ENCODE peak calls at places on chromosome 1, in eight cellular contexts. One of them, this sample, is unnamed.
A peak's percentile ranks its signal among the peaks of the same experiment; 100 is the strongest.

GRCh38 chr1:20376880-20377494 is 86.3 kb downstream of the VWA5B1 start:
- DNase-seq in activated CD4-positive, alpha-beta T cell treated with anti-CD3 and anti-CD28 coated beads, Interleukin-2, amount 10 ng/mL, durations not matched to agents 7 days and 5 days: peak; percentile 45
- DNase-seq in esophagus muscularis mucosa: no peak
- DNase-seq in foreskin keratinocyte: no peak
- DNase-seq in DMS79: no peak
- DNase-seq in NCI-H774: no peak
- DNase-seq in GM20000: peak; percentile 76
- DNase-seq in MCF 10A: peak; percentile 48
- DNase-seq in this sample: peak; percentile 65

GRCh38 chr1:47738560-47739182 is 258.5 kb downstream of the TRABD2B start:
- DNase-seq in esophagus muscularis mucosa: no peak
- DNase-seq in DMS79: no peak
- DNase-seq in foreskin keratinocyte: peak; percentile 22
- DNase-seq in NCI-H774: peak; percentile 55
- DNase-seq in GM20000: no peak
- DNase-seq in MCF 10A: peak; percentile 73
- DNase-seq in activated CD4-positive, alpha-beta T cell treated with anti-CD3 and anti-CD28 coated beads, Interleukin-2, amount 10 ng/mL, durations not matched to agents 7 days and 5 days: no peak
- DNase-seq in this sample: no peak

GRCh38 chr1:60989745-60990718 is 92.3 kb upstream of the NFIA start:
- DNase-seq in DMS79: no peak
- DNase-seq in NCI-H774: no peak
- DNase-seq in activated CD4-positive, alpha-beta T cell treated with anti-CD3 and anti-CD28 coated beads, Interleukin-2, amount 10 ng/mL, durations not matched to agents 7 days and 5 days: no peak
- DNase-seq in MCF 10A: peak; percentile 29
- DNase-seq in GM20000: no peak
- DNase-seq in foreskin keratinocyte: peak; percentile 61
- DNase-seq in esophagus muscularis mucosa: no peak
- DNase-seq in this sample: no peak

GRCh38 chr1:110566836-110567235 is 39.3 kb downstream of the KCNA2 start:
- DNase-seq in esophagus muscularis mucosa: no peak
- DNase-seq in activated CD4-positive, alpha-beta T cell treated with anti-CD3 and anti-CD28 coated beads, Interleukin-2, amount 10 ng/mL, durations not matched to agents 7 days and 5 days: no peak
- DNase-seq in MCF 10A: no peak
- DNase-seq in foreskin keratinocyte: no peak
- DNase-seq in GM20000: no peak
- DNase-seq in NCI-H774: no peak
- DNase-seq in DMS79: no peak
- DNase-seq in this sample: no peak

GRCh38 chr1:215749423-215749822 is 182.3 kb downstream of the KCTD3 start:
- DNase-seq in GM20000: no peak
- DNase-seq in esophagus muscularis mucosa: no peak
- DNase-seq in DMS79: no peak
- DNase-seq in NCI-H774: no peak
- DNase-seq in activated CD4-positive, alpha-beta T cell treated with anti-CD3 and anti-CD28 coated beads, Interleukin-2, amount 10 ng/mL, durations not matched to agents 7 days and 5 days: no peak
- DNase-seq in foreskin keratinocyte: peak; percentile 72
- DNase-seq in MCF 10A: no peak
- DNase-seq in this sample: no peak

GRCh38 chr1:162548170-162548569 is 13.4 kb upstream of the UAP1 start:
- DNase-seq in GM20000: no peak
- DNase-seq in DMS79: no peak
- DNase-seq in esophagus muscularis mucosa: no peak
- DNase-seq in MCF 10A: peak; percentile 81
- DNase-seq in NCI-H774: no peak
- DNase-seq in activated CD4-positive, alpha-beta T cell treated with anti-CD3 and anti-CD28 coated beads, Interleukin-2, amount 10 ng/mL, durations not matched to agents 7 days and 5 days: no peak
- DNase-seq in foreskin keratinocyte: peak; percentile 78
- DNase-seq in this sample: no peak

GRCh38 chr1:21855257-21856096 is 43.4 kb downstream of the LDLRAD2 start:
- DNase-seq in esophagus muscularis mucosa: no peak
- DNase-seq in activated CD4-positive, alpha-beta T cell treated with anti-CD3 and anti-CD28 coated beads, Interleukin-2, amount 10 ng/mL, durations not matched to agents 7 days and 5 days: no peak
- DNase-seq in DMS79: no peak
- DNase-seq in foreskin keratinocyte: no peak
- DNase-seq in NCI-H774: no peak
- DNase-seq in GM20000: no peak
- DNase-seq in MCF 10A: peak; percentile 86
- DNase-seq in this sample: no peak

GRCh38 chr1:214808845-214809460 is 206.0 kb downstream of the CENPF start:
- DNase-seq in activated CD4-positive, alpha-beta T cell treated with anti-CD3 and anti-CD28 coated beads, Interleukin-2, amount 10 ng/mL, durations not matched to agents 7 days and 5 days: no peak
- DNase-seq in DMS79: no peak
- DNase-seq in GM20000: no peak
- DNase-seq in MCF 10A: peak; percentile 84
- DNase-seq in foreskin keratinocyte: peak; percentile 53
- DNase-seq in esophagus muscularis mucosa: no peak
- DNase-seq in NCI-H774: no peak
- DNase-seq in this sample: no peak

GRCh38 chr1:22711591-22712501 is 1.2 kb downstream of the EPHB2 start:
- DNase-seq in esophagus muscularis mucosa: no peak
- DNase-seq in GM20000: peak; percentile 45
- DNase-seq in NCI-H774: no peak
- DNase-seq in foreskin keratinocyte: no peak
- DNase-seq in MCF 10A: no peak
- DNase-seq in DMS79: peak; percentile 70
- DNase-seq in activated CD4-positive, alpha-beta T cell treated with anti-CD3 and anti-CD28 coated beads, Interleukin-2, amount 10 ng/mL, durations not matched to agents 7 days and 5 days: no peak
- DNase-seq in this sample: no peak

GRCh38 chr1:26252718-26253117 is 18.7 kb downstream of the CEP85 start:
- DNase-seq in esophagus muscularis mucosa: no peak
- DNase-seq in GM20000: no peak
- DNase-seq in DMS79: no peak
- DNase-seq in foreskin keratinocyte: no peak
- DNase-seq in NCI-H774: no peak
- DNase-seq in activated CD4-positive, alpha-beta T cell treated with anti-CD3 and anti-CD28 coated beads, Interleukin-2, amount 10 ng/mL, durations not matched to agents 7 days and 5 days: no peak
- DNase-seq in MCF 10A: no peak
- DNase-seq in this sample: no peak

GRCh38 chr1:26733982-26734381 is 38.2 kb downstream of the ARID1A start:
- DNase-seq in foreskin keratinocyte: peak; percentile 81
- DNase-seq in esophagus muscularis mucosa: no peak
- DNase-seq in DMS79: no peak
- DNase-seq in NCI-H774: no peak
- DNase-seq in activated CD4-positive, alpha-beta T cell treated with anti-CD3 and anti-CD28 coated beads, Interleukin-2, amount 10 ng/mL, durations not matched to agents 7 days and 5 days: peak; percentile 43
- DNase-seq in GM20000: no peak
- DNase-seq in MCF 10A: peak; percentile 72
- DNase-seq in this sample: no peak

GRCh38 chr1:199646761-199647160 is 380.7 kb upstream of the NR5A2 start:
- DNase-seq in activated CD4-positive, alpha-beta T cell treated with anti-CD3 and anti-CD28 coated beads, Interleukin-2, amount 10 ng/mL, durations not matched to agents 7 days and 5 days: no peak
- DNase-seq in DMS79: no peak
- DNase-seq in foreskin keratinocyte: no peak
- DNase-seq in GM20000: no peak
- DNase-seq in NCI-H774: no peak
- DNase-seq in MCF 10A: peak; percentile 38
- DNase-seq in esophagus muscularis mucosa: no peak
- DNase-seq in this sample: no peak

GRCh38 chr1:198829948-198830347 is 191.1 kb downstream of the PTPRC start:
- DNase-seq in foreskin keratinocyte: peak; percentile 41
- DNase-seq in activated CD4-positive, alpha-beta T cell treated with anti-CD3 and anti-CD28 coated beads, Interleukin-2, amount 10 ng/mL, durations not matched to agents 7 days and 5 days: no peak
- DNase-seq in DMS79: no peak
- DNase-seq in NCI-H774: no peak
- DNase-seq in esophagus muscularis mucosa: no peak
- DNase-seq in GM20000: no peak
- DNase-seq in MCF 10A: peak; percentile 20
- DNase-seq in this sample: no peak

This sample was measured in activated naive CD4-positive, alpha-beta T cell treated with anti-CD3 and anti-CD28 coated beads, Interleukin-2, amount 50 U/mL, for 16 hours.